ENCODE peak calls at places on chromosomes 1 and 21, in eight cellular contexts. O is choroid plexus epithelial cell; F is CD4-positive, alpha-beta T cell; T is upper lobe of right lung; P is brain microvascular endothelial cell; D is colonic mucosa; U is fibroblast of pulmonary artery; X is progenitor cell of endocrine pancreas. G is an unnamed sample.

GRCh38 chr21:28419811-28420210 is 572.9 kb downstream of the LTN1 start:
- DNase-seq in F (no peak), D (no peak), X (no peak), O (no peak), T (no peak), U (no peak), P (no peak), G (no peak)

GRCh38 chr1:222974496-222974895 is 159.7 kb downstream of the DISP1 start:
- DNase-seq in X (no peak), F (no peak), T (no peak), O (peak), D (no peak), U (peak), P (peak), G (no peak)

GRCh38 chr1:110612060-110612745 is 6.0 kb upstream of the KCNA2 start:
- DNase-seq in O (no peak), P (no peak), F (no peak), T (no peak), U (no peak), X (no peak), D (peak), G (no peak)

GRCh38 chr1:177082855-177083741 is 81.4 kb downstream of the ASTN1 start:
- DNase-seq in T (no peak), X (no peak), F (no peak), D (no peak), O (peak), U (no peak), P (no peak), G (no peak)

GRCh38 chr1:22752339-22752738 is 41.7 kb downstream of the EPHB2 start:
- DNase-seq in T (no peak), D (no peak), U (no peak), X (no peak), P (no peak), F (no peak), O (no peak), G (no peak)

GRCh38 chr21:44463716-44464115 is 8.4 kb downstream of the LRRC3 start:
- DNase-seq in O (no peak), D (no peak), X (no peak), T (no peak), F (no peak), P (no peak), U (peak), G (no peak)

GRCh38 chr21:46151261-46151988 is 4.0 kb downstream of the FTCD start:
- DNase-seq in T (peak), O (no peak), U (no peak), P (no peak), F (no peak), X (no peak), D (no peak), G (peak)

GRCh38 chr1:116826818-116827606 is 72.8 kb downstream of the CD2 start:
- DNase-seq in F (no peak), O (peak), X (no peak), U (peak), D (peak), P (peak), T (no peak), G (no peak)

GRCh38 chr1:18751425-18751824 is 108.0 kb downstream of the TAS1R2 start:
- DNase-seq in U (no peak), O (no peak), X (no peak), T (peak), D (no peak), P (no peak), F (no peak), G (no peak)

GRCh38 chr1:23376890-23377811 is 7.5 kb upstream of the ZNF436 start:
- DNase-seq in T (no peak), D (no peak), U (peak), F (no peak), P (peak), O (peak), X (no peak), G (no peak)

GRCh38 chr1:53329183-53329544 is 1.3 kb upstream of the LRP8 start:
- DNase-seq in D (no peak), T (peak), P (no peak), X (no peak), U (no peak), F (no peak), O (no peak), G (no peak)

GRCh38 chr21:31260790-31261189 is 83.3 kb downstream of the TIAM1 start:
- DNase-seq in F (no peak), O (peak), D (no peak), P (no peak), T (no peak), X (no peak), U (peak), G (no peak)

GRCh38 chr1:30415171-30415940 is 308.0 kb downstream of the MATN1 start:
- DNase-seq in D (no peak), U (no peak), O (no peak), F (no peak), P (no peak), X (no peak), T (peak), G (peak)

GRCh38 chr1:167563579-167564246 is 10.2 kb upstream of the CREG1 start:
- DNase-seq in T (no peak), X (no peak), F (no peak), D (no peak), O (no peak), P (no peak), U (no peak), G (no peak)

GRCh38 chr1:109770331-109771095 is 6.8 kb upstream of the EPS8L3 start:
- DNase-seq in D (peak), F (no peak), T (peak), X (no peak), O (no peak), P (no peak), U (no peak), G (no peak)

GRCh38 chr1:41241748-41242644 is at the start of gene SCMH1:
- DNase-seq in T (peak), P (no peak), X (peak), U (peak), F (peak), D (peak), O (peak), G (peak)

GRCh38 chr1:55007626-55008025 is 8.9 kb downstream of the BSND start:
- DNase-seq in F (no peak), O (peak), T (no peak), U (peak), P (peak), X (no peak), D (no peak), G (no peak)

GRCh38 chr1:79069828-79070227 is 63.3 kb upstream of the ADGRL4 start:
- DNase-seq in F (no peak), O (no peak), P (no peak), T (no peak), D (no peak), U (no peak), X (no peak), G (no peak)

GRCh38 chr1:8051650-8052049 is 25.5 kb upstream of the ERRFI1 start:
- DNase-seq in D (no peak), X (no peak), F (no peak), U (no peak), T (no peak), O (no peak), P (no peak), G (no peak)

GRCh38 chr1:171934664-171935063 is 93.4 kb downstream of the DNM3 start:
- DNase-seq in O (no peak), D (no peak), X (no peak), F (no peak), P (no peak), T (no peak), U (no peak), G (no peak)

GRCh38 chr21:37338671-37339526 is 27.7 kb upstream of the DYRK1A start:
- DNase-seq in P (peak), X (no peak), T (no peak), U (peak), O (peak), F (no peak), D (peak), G (no peak)

GRCh38 chr1:202860744-202861419 is 28.1 kb downstream of the RABIF start:
- DNase-seq in T (peak), P (no peak), U (peak), D (peak), F (no peak), O (peak), X (peak), G (peak)

GRCh38 chr1:150893336-150893913 is 6.5 kb downstream of the CTXND2 start:
- DNase-seq in F (no peak), U (no peak), D (no peak), T (no peak), P (no peak), X (no peak), O (no peak), G (no peak)

GRCh38 chr21:35314896-35315582 is 265.9 kb upstream of the RUNX1 start:
- DNase-seq in P (no peak), U (peak), T (no peak), D (no peak), O (peak), X (no peak), F (no peak), G (no peak)

GRCh38 chr1:9466780-9467755 is 72.2 kb upstream of the SLC25A33 start:
- DNase-seq in F (no peak), T (peak), O (peak), U (no peak), X (no peak), P (no peak), D (no peak), G (no peak)

GRCh38 chr21:35336534-35336933 is 287.4 kb upstream of the RUNX1 start:
- DNase-seq in U (no peak), O (no peak), D (no peak), T (no peak), F (no peak), P (no peak), X (no peak), G (no peak)

GRCh38 chr21:17436626-17437111 is 76.2 kb upstream of the CXADR start:
- DNase-seq in X (no peak), F (no peak), T (no peak), D (no peak), U (peak), O (peak), P (no peak), G (no peak)

GRCh38 chr1:237864338-237865244 is 26.1 kb downstream of the ZP4 start:
- DNase-seq in T (peak), U (peak), D (peak), O (peak), X (peak), P (peak), F (no peak), G (no peak)

GRCh38 chr1:180028864-180029263 is 74.3 kb downstream of the CEP350 start:
- DNase-seq in U (peak), F (no peak), O (peak), D (no peak), T (no peak), X (no peak), P (no peak), G (no peak)
- TF ChIP-seq CTCF in U (peak), F (no peak), O (peak), D (no peak), T (no peak), X (no peak), P (no peak), G (no peak)

GRCh38 chr1:25837253-25837875 is 17.6 kb downstream of the MTFR1L start:
- DNase-seq in F (no peak), X (no peak), T (no peak), P (no peak), D (no peak), O (peak), U (peak), G (no peak)
- TF ChIP-seq CTCF in F (peak), X (peak), T (peak), P (peak), D (no peak), O (peak), U (peak), G (no peak)

GRCh38 chr1:3319874-3320245 is 134.6 kb upstream of the ARHGEF16 start:
- DNase-seq in O (peak), D (peak), F (no peak), X (peak), P (peak), T (no peak), U (peak), G (no peak)
- TF ChIP-seq CTCF in O (peak), D (peak), F (peak), X (peak), P (peak), T (peak), U (peak), G (peak)

GRCh38 chr1:200510228-200510623 is 100.4 kb upstream of the ZNF281 start:
- DNase-seq in T (no peak), F (peak), P (peak), U (peak), O (peak), D (peak), X (peak), G (peak)
- TF ChIP-seq CTCF in T (peak), F (peak), P (peak), U (peak), O (peak), D (peak), X (peak), G (peak)

GRCh38 chr1:39133340-39133684 is 71.2 kb upstream of the MACF1 start:
- DNase-seq in X (no peak), D (no peak), F (no peak), U (no peak), P (no peak), T (no peak), O (no peak), G (no peak)
- TF ChIP-seq CTCF in X (no peak), D (no peak), F (no peak), U (no peak), P (no peak), T (no peak), O (no peak), G (no peak)

GRCh38 chr1:226407497-226408284 is at the start of gene PARP1:
- DNase-seq in U (peak), P (peak), O (peak), F (peak), X (peak), D (peak), T (peak), G (peak)
- TF ChIP-seq CTCF in U (peak), P (peak), O (peak), F (peak), X (peak), D (peak), T (peak), G (peak)